ENCODE peak calls at places on chromosomes 4 and X, in five cellular contexts. One of them, this sample, is unnamed.

GRCh38 chr4:113423631-113424030 is 337.9 kb downstream of the CAMK2D start:
- DNase-seq in OCI-M1: no peak
- DNase-seq in choroid plexus epithelial cell: peak; percentile 68
- DNase-seq in HEK293T: no peak
- DNase-seq in dermis blood vessel endothelial cell: peak; percentile 19
- DNase-seq in this sample: no peak

GRCh38 chr4:70734168-70734954 is 12.6 kb downstream of the RUFY3 start:
- DNase-seq in HEK293T: no peak
- DNase-seq in choroid plexus epithelial cell: peak; percentile 68
- DNase-seq in dermis blood vessel endothelial cell: peak; percentile 71
- DNase-seq in OCI-M1: peak; percentile 91
- DNase-seq in this sample: peak; percentile 95

GRCh38 chr4:10096201-10096975 is 20.2 kb downstream of the WDR1 start:
- DNase-seq in HEK293T: no peak
- DNase-seq in OCI-M1: peak; percentile 45
- DNase-seq in choroid plexus epithelial cell: peak; percentile 96
- DNase-seq in dermis blood vessel endothelial cell: peak; percentile 80
- DNase-seq in this sample: peak; percentile 90

GRCh38 chrX:69028006-69028760 is 137.1 kb downstream of the PJA1 start:
- DNase-seq in OCI-M1: peak; percentile 50
- DNase-seq in choroid plexus epithelial cell: no peak
- DNase-seq in dermis blood vessel endothelial cell: peak; percentile 85
- DNase-seq in HEK293T: peak; percentile 0
- DNase-seq in this sample: no peak

GRCh38 chrX:73390628-73391567 is 56.0 kb upstream of the CDX4 start:
- DNase-seq in OCI-M1: no peak
- DNase-seq in dermis blood vessel endothelial cell: no peak
- DNase-seq in choroid plexus epithelial cell: no peak
- DNase-seq in HEK293T: no peak
- DNase-seq in this sample: no peak

GRCh38 chrX:153400146-153401132 is 711 bp downstream of the PNMA6E start:
- DNase-seq in dermis blood vessel endothelial cell: peak; percentile 47
- DNase-seq in OCI-M1: peak; percentile 78
- DNase-seq in HEK293T: peak; percentile 93
- DNase-seq in choroid plexus epithelial cell: peak; percentile 29
- DNase-seq in this sample: peak; percentile 41

GRCh38 chr4:108010167-108010566 is 20.5 kb downstream of the HADH start:
- DNase-seq in dermis blood vessel endothelial cell: no peak
- DNase-seq in choroid plexus epithelial cell: peak; percentile 67
- DNase-seq in HEK293T: no peak
- DNase-seq in OCI-M1: no peak
- DNase-seq in this sample: no peak

GRCh38 chrX:9757366-9757765 is 8.3 kb downstream of the GPR143 start:
- DNase-seq in choroid plexus epithelial cell: peak; percentile 30
- DNase-seq in dermis blood vessel endothelial cell: no peak
- DNase-seq in OCI-M1: no peak
- DNase-seq in HEK293T: no peak
- DNase-seq in this sample: no peak

GRCh38 chr4:75848891-75849290 is 53.4 kb downstream of the PPEF2 start:
- DNase-seq in dermis blood vessel endothelial cell: peak; percentile 37
- DNase-seq in HEK293T: no peak
- DNase-seq in choroid plexus epithelial cell: peak; percentile 76
- DNase-seq in OCI-M1: no peak
- DNase-seq in this sample: no peak

GRCh38 chr4:25540734-25541133 is 114.9 kb upstream of the SLC34A2 start:
- DNase-seq in OCI-M1: no peak
- DNase-seq in dermis blood vessel endothelial cell: no peak
- DNase-seq in choroid plexus epithelial cell: no peak
- DNase-seq in HEK293T: no peak
- DNase-seq in this sample: no peak

GRCh38 chrX:140949231-140949630 is 53.2 kb upstream of the SPANXB1 start:
- DNase-seq in choroid plexus epithelial cell: no peak
- DNase-seq in OCI-M1: no peak
- DNase-seq in HEK293T: no peak
- DNase-seq in dermis blood vessel endothelial cell: no peak
- DNase-seq in this sample: no peak

GRCh38 chrX:56994375-56995270 is 718 bp downstream of the SPIN3 start:
- DNase-seq in HEK293T: no peak
- DNase-seq in choroid plexus epithelial cell: no peak
- DNase-seq in OCI-M1: no peak
- DNase-seq in dermis blood vessel endothelial cell: peak; percentile 1
- DNase-seq in this sample: no peak

GRCh38 chrX:64313624-64314023 is 81.6 kb downstream of the MTMR8 start:
- DNase-seq in OCI-M1: no peak
- DNase-seq in dermis blood vessel endothelial cell: no peak
- DNase-seq in HEK293T: no peak
- DNase-seq in choroid plexus epithelial cell: no peak
- DNase-seq in this sample: no peak

GRCh38 chr4:94329933-94330332 is 12.7 kb downstream of the HPGDS start:
- DNase-seq in OCI-M1: no peak
- DNase-seq in dermis blood vessel endothelial cell: no peak
- DNase-seq in choroid plexus epithelial cell: no peak
- DNase-seq in HEK293T: no peak
- DNase-seq in this sample: no peak

GRCh38 chr4:99104153-99104552 is 15.6 kb upstream of the ADH5 start:
- DNase-seq in HEK293T: no peak
- DNase-seq in dermis blood vessel endothelial cell: no peak
- DNase-seq in choroid plexus epithelial cell: peak; percentile 35
- DNase-seq in OCI-M1: no peak
- DNase-seq in this sample: no peak

GRCh38 chr4:31114821-31115220 is 394.7 kb downstream of the PCDH7 start:
- DNase-seq in HEK293T: no peak
- DNase-seq in OCI-M1: no peak
- DNase-seq in dermis blood vessel endothelial cell: no peak
- DNase-seq in choroid plexus epithelial cell: no peak
- DNase-seq in this sample: no peak

GRCh38 chrX:130716822-130717405 is 186.1 kb downstream of the ENOX2 start:
- DNase-seq in choroid plexus epithelial cell: no peak
- DNase-seq in HEK293T: peak; percentile 36
- DNase-seq in OCI-M1: no peak
- DNase-seq in dermis blood vessel endothelial cell: no peak
- DNase-seq in this sample: no peak

GRCh38 chrX:74450803-74451449 is 29.6 kb downstream of the SLC16A2 start:
- DNase-seq in HEK293T: no peak
- DNase-seq in choroid plexus epithelial cell: peak; percentile 93
- DNase-seq in OCI-M1: peak; percentile 60
- DNase-seq in dermis blood vessel endothelial cell: no peak
- DNase-seq in this sample: peak; percentile 24

GRCh38 chrX:65874110-65874509 is 165.8 kb downstream of the VSIG4 start:
- DNase-seq in choroid plexus epithelial cell: no peak
- DNase-seq in dermis blood vessel endothelial cell: no peak
- DNase-seq in OCI-M1: no peak
- DNase-seq in HEK293T: no peak
- DNase-seq in this sample: no peak

GRCh38 chr4:71266090-71266794 is 72.6 kb upstream of the SLC4A4 start:
- DNase-seq in HEK293T: no peak
- DNase-seq in OCI-M1: no peak
- DNase-seq in dermis blood vessel endothelial cell: no peak
- DNase-seq in choroid plexus epithelial cell: no peak
- DNase-seq in this sample: no peak

GRCh38 chr4:102213031-102213430 is 132.3 kb downstream of the SLC39A8 start:
- DNase-seq in choroid plexus epithelial cell: no peak
- DNase-seq in dermis blood vessel endothelial cell: no peak
- DNase-seq in HEK293T: no peak
- DNase-seq in OCI-M1: no peak
- DNase-seq in this sample: no peak

This sample was measured in Jurkat, Clone E6-1.